ENCODE peak calls at places on chromosomes 4 and X, in four cellular contexts. W is activated CD8-positive, alpha-beta T cell treated with anti-CD3 and anti-CD28 coated beads, Interleukin-2, amount 10 ng/mL, durations not matched to agents 7 days and 5 days; Q is CD8-positive, alpha-beta memory T cell; U is NCI-H69. M is an unnamed sample.

GRCh38 chr4:106971586-106971985 is 64.5 kb downstream of the DKK2 start:
- DNase-seq in W (no peak), Q (no peak), U (peak), M (no peak)

GRCh38 chrX:31421441-31421840 is 349.6 kb upstream of the FTHL17 start:
- DNase-seq in W (no peak), Q (no peak), U (no peak), M (no peak)

GRCh38 chr4:111510535-111510934 is 634.7 kb upstream of the FAM241A start:
- DNase-seq in W (no peak), Q (no peak), U (no peak), M (no peak)

GRCh38 chr4:45072981-45073380 is 346.6 kb upstream of the GNPDA2 start:
- DNase-seq in W (no peak), Q (no peak), U (peak), M (no peak)

GRCh38 chr4:74772783-74773182 is 21.5 kb downstream of the BTC start:
- DNase-seq in W (no peak), Q (no peak), U (no peak), M (no peak)

GRCh38 chr4:1297456-1298325 is 8.0 kb downstream of the MAEA start:
- DNase-seq in W (no peak), Q (peak), U (no peak), M (no peak)

GRCh38 chr4:76305971-76306881 is at the start of gene STBD1:
- DNase-seq in W (peak), Q (no peak), U (peak), M (peak)

GRCh38 chrX:18897611-18898010 is 86.3 kb downstream of the PHKA2 start:
- DNase-seq in W (no peak), Q (no peak), U (no peak), M (no peak)

GRCh38 chrX:10011991-10012390 is 44.8 kb downstream of the CLDN34 start:
- DNase-seq in W (no peak), Q (no peak), U (peak), M (no peak)

GRCh38 chr4:73456177-73457022 is 20.4 kb downstream of the AFP start:
- DNase-seq in W (no peak), Q (no peak), U (no peak), M (no peak)

GRCh38 chr4:84503495-84504437 is 4.7 kb upstream of the NKX6-1 start:
- DNase-seq in W (peak), Q (no peak), U (peak), M (no peak)

GRCh38 chr4:23747131-23747752 is 142.6 kb downstream of the PPARGC1A start:
- DNase-seq in W (no peak), Q (no peak), U (peak), M (no peak)

GRCh38 chrX:151801980-151802379 is 67.4 kb downstream of the CNGA2 start:
- DNase-seq in W (no peak), Q (no peak), U (no peak), M (no peak)

GRCh38 chr4:87049508-87049907 is 114.7 kb downstream of the AFF1 start:
- DNase-seq in W (no peak), Q (no peak), U (peak), M (no peak)

GRCh38 chrX:41922125-41922521 is 1.2 kb downstream of the CASK start:
- DNase-seq in W (peak), Q (peak), U (peak), M (peak)

GRCh38 chrX:68735266-68735665 is 87.8 kb downstream of the STARD8 start:
- DNase-seq in W (no peak), Q (no peak), U (no peak), M (no peak)

GRCh38 chr4:172996571-172997216 is 171.9 kb upstream of the GALNT7 start:
- DNase-seq in W (no peak), Q (no peak), U (no peak), M (no peak)

GRCh38 chrX:68648960-68649359 is 1.5 kb downstream of the STARD8 start:
- DNase-seq in W (no peak), Q (no peak), U (no peak), M (no peak)

GRCh38 chr4:75675004-75675531 is 1.9 kb upstream of the G3BP2 start:
- DNase-seq in W (no peak), Q (no peak), U (peak), M (no peak)

GRCh38 chr4:602559-602942 is 22.8 kb upstream of the PDE6B start:
- DNase-seq in W (peak), Q (peak), U (peak), M (peak)

GRCh38 chr4:77145806-77146425 is 11.1 kb upstream of the CCNG2 start:
- DNase-seq in W (no peak), Q (no peak), U (no peak), M (no peak)

GRCh38 chr4:2799971-2800690 is 7.2 kb downstream of the SH3BP2 start:
- DNase-seq in W (no peak), Q (no peak), U (no peak), M (no peak)

M was measured in immature natural killer cell.